ENCODE peak calls at places on chromosomes 13 and 19, in six cellular contexts. M is thoracic aorta, S is cardiac muscle cell, L is prostate gland, C is fibroblast of lung, P is neural progenitor cell. G is an unnamed sample. For H3K27me3 and H3K4me1, the result is how much of the 10 kb centered on the place peaks cover.

GRCh38 chr13:32086366-32086765 is 54.8 kb downstream of the FRY start:
- DNase-seq in M (no peak), S (no peak), L (no peak), C (peak), P (peak), G (no peak)

GRCh38 chr19:12720851-12721655 is 2.7 kb downstream of the TNPO2 start:
- DNase-seq in M (no peak), S (peak), L (no peak), C (peak), P (peak), G (no peak)

GRCh38 chr19:22545751-22546150 is 88.4 kb upstream of the ZNF492 start:
- DNase-seq in M (no peak), S (no peak), L (no peak), C (no peak), P (peak), G (peak)

GRCh38 chr13:46839399-46839798 is 42.4 kb upstream of the ESD start:
- DNase-seq in M (no peak), S (no peak), L (no peak), C (no peak), P (no peak), G (no peak)

GRCh38 chr13:24650157-24650556 is 30.1 kb upstream of the ATP12A start:
- DNase-seq in M (no peak), S (no peak), L (no peak), C (peak), P (no peak), G (no peak)

GRCh38 chr19:2540646-2541454 is 64.9 kb downstream of the GADD45B start:
- DNase-seq in M (peak), S (peak), L (peak), C (peak), P (peak), G (no peak)

GRCh38 chr13:38759390-38759789 is 72.5 kb downstream of the FREM2 start:
- DNase-seq in M (no peak), S (no peak), L (no peak), C (no peak), P (no peak), G (no peak)

GRCh38 chr13:31545616-31546015 is 193.7 kb upstream of the RXFP2 start:
- DNase-seq in M (no peak), S (no peak), L (no peak), C (no peak), P (no peak), G (no peak)

GRCh38 chr19:45973564-45974338 is at the start of gene NOVA2:
- DNase-seq in M (no peak), S (peak), L (no peak), C (peak), P (peak), G (no peak)

GRCh38 chr13:36919206-36919832 is 719 bp downstream of the SMAD9 start:
- DNase-seq in M (peak), S (peak), L (peak), C (peak), P (peak), G (no peak)

GRCh38 chr19:17519967-17520366 is 8.5 kb downstream of the PGLS start:
- DNase-seq in M (no peak), S (no peak), L (no peak), C (peak), P (no peak), G (no peak)

GRCh38 chr19:15715642-15716041 is 12.2 kb upstream of the OR10H2 start:
- DNase-seq in M (no peak), S (no peak), L (no peak), C (no peak), P (no peak), G (no peak)

GRCh38 chr13:21670006-21670882 is 629 bp upstream of the FGF9 start:
- DNase-seq in M (no peak), S (peak), L (no peak), C (peak), P (peak), G (peak)

GRCh38 chr13:46373623-46374022 is 13.4 kb downstream of the RUBCNL start:
- DNase-seq in M (no peak), S (no peak), L (no peak), C (no peak), P (no peak), G (no peak)

GRCh38 chr13:111518161-111518791 is 197.8 kb downstream of the TEX29 start:
- DNase-seq in M (no peak), S (no peak), L (no peak), C (no peak), P (no peak), G (no peak)

GRCh38 chr19:29624489-29625210 is 18.6 kb downstream of the POP4 start:
- DNase-seq in M (no peak), S (no peak), L (no peak), C (no peak), P (no peak), G (no peak)

GRCh38 chr13:33283195-33283910 is 2.2 kb downstream of the STARD13 start:
- DNase-seq in M (no peak), S (no peak), L (no peak), C (no peak), P (no peak), G (no peak)

GRCh38 chr19:49084206-49085019 is 838 bp upstream of the SNRNP70 start:
- DNase-seq in M (no peak), S (no peak), L (no peak), C (no peak), P (no peak), G (no peak)

GRCh38 chr13:32889986-32890565 is 126.1 kb upstream of the KL start:
- DNase-seq in M (no peak), S (no peak), L (no peak), C (no peak), P (no peak), G (no peak)

GRCh38 chr19:39941615-39942507 is 7.4 kb upstream of the FCGBP start:
- DNase-seq in M (no peak), S (no peak), L (no peak), C (no peak), P (peak), G (peak)

GRCh38 chr13:111407381-111408131 is 87.1 kb downstream of the TEX29 start:
- DNase-seq in M (no peak), S (no peak), L (no peak), C (no peak), P (no peak), G (no peak)

GRCh38 chr13:45518525-45519235 is 53.9 kb downstream of the COG3 start:
- DNase-seq in M (no peak), S (no peak), L (no peak), C (peak), P (no peak), G (no peak)

GRCh38 chr13:97120976-97121375 is 101.2 kb upstream of the MBNL2 start:
- DNase-seq in M (no peak), S (no peak), L (no peak), C (no peak), P (no peak), G (no peak)

GRCh38 chr19:18915639-18916038 is 3.5 kb downstream of the COPE start:
- DNase-seq in M (no peak), S (peak), L (no peak), C (peak), P (peak), G (no peak)

GRCh38 chr19:18783958-18784785 is 6.9 kb downstream of the COMP start:
- DNase-seq in M (no peak), S (no peak), L (no peak), C (no peak), P (no peak), G (no peak)

GRCh38 chr13:22740264-22740663 is 440.5 kb upstream of the SGCG start:
- DNase-seq in M (no peak), S (peak), L (no peak), C (peak), P (peak), G (no peak)

GRCh38 chr19:15129856-15130580 is 22.8 kb downstream of the SYDE1 start:
- DNase-seq in M (no peak), S (no peak), L (peak), C (no peak), P (no peak), G (peak)

GRCh38 chr19:42132030-42132628 is at the start of gene POU2F2:
- DNase-seq in M (no peak), S (no peak), L (no peak), C (no peak), P (peak), G (peak)
- H3K27me3 ChIP-seq in M (under half), S (half or more), L (under half), C (under half), P (half or more), G (under half)

GRCh38 chr19:51788936-51789795 is 5.8 kb upstream of the FPR3 start:
- DNase-seq in M (no peak), S (no peak), L (no peak), C (no peak), P (no peak), G (no peak)
- H3K4me1 ChIP-seq in M (under half), S (under half), L (under half), C (under half), P (under half), G (under half)

GRCh38 chr13:98188544-98189166 is 11.6 kb upstream of the RNF113B start:
- DNase-seq in M (no peak), S (no peak), L (no peak), C (no peak), P (no peak), G (no peak)
- H3K4me3 ChIP-seq in M (no peak), S (no peak), L (no peak), C (no peak), P (no peak), G (no peak)

GRCh38 chr13:20422362-20422761 is 103.3 kb downstream of the CRYL1 start:
- DNase-seq in M (no peak), S (no peak), L (no peak), C (no peak), P (no peak), G (no peak)
- H3K27me3 ChIP-seq in M (under half), S (under half), L (under half), C (under half), P (under half), G (under half)